ENCODE peak calls at places on chromosome 1, in four cellular contexts. B is GM06990; J is choroid plexus epithelial cell; W is CD8-positive, alpha-beta T cell. H is an unnamed sample.

GRCh38 chr1:246020231-246020954 is 486.7 kb downstream of the SMYD3 start:
- DNase-seq in B (peak), J (peak), W (no peak), H (no peak)

GRCh38 chr1:151511636-151512215 is 539 bp downstream of the CGN start:
- DNase-seq in B (peak), J (no peak), W (peak), H (no peak)

GRCh38 chr1:10941891-10942541 is 70.4 kb upstream of the TARDBP start:
- DNase-seq in B (peak), J (peak), W (peak), H (no peak)

GRCh38 chr1:204402391-204402790 is 9.2 kb downstream of the PPP1R15B start:
- DNase-seq in B (no peak), J (no peak), W (no peak), H (no peak)

GRCh38 chr1:44154665-44155064 is 13.2 kb upstream of the KLF18 start:
- DNase-seq in B (no peak), J (peak), W (no peak), H (no peak)

GRCh38 chr1:221439734-221440436 is 302.0 kb downstream of the DUSP10 start:
- DNase-seq in B (peak), J (peak), W (no peak), H (no peak)

GRCh38 chr1:25033828-25034451 is 103.9 kb upstream of the RUNX3 start:
- DNase-seq in B (peak), J (no peak), W (no peak), H (no peak)

GRCh38 chr1:84122780-84123382 is 21.2 kb upstream of the PRKACB start:
- DNase-seq in B (no peak), J (peak), W (peak), H (no peak)

GRCh38 chr1:108505766-108506075 is 54.2 kb upstream of the EEIG2 start:
- DNase-seq in B (no peak), J (no peak), W (no peak), H (no peak)

GRCh38 chr1:63892632-63893395 is 119.0 kb downstream of the ROR1 start:
- DNase-seq in B (peak), J (peak), W (no peak), H (peak)

GRCh38 chr1:203175237-203176181 is at the start of gene MYBPH:
- DNase-seq in B (no peak), J (no peak), W (no peak), H (no peak)

GRCh38 chr1:14504517-14504916 is 94.0 kb upstream of the KAZN start:
- DNase-seq in B (no peak), J (no peak), W (no peak), H (no peak)

GRCh38 chr1:234998174-234998741 is 130.4 kb downstream of the TOMM20 start:
- DNase-seq in B (no peak), J (no peak), W (no peak), H (no peak)

GRCh38 chr1:25170439-25170838 is 61.9 kb downstream of the SYF2 start:
- DNase-seq in B (no peak), J (no peak), W (no peak), H (no peak)

GRCh38 chr1:59498640-59499039 is 201.7 kb downstream of the FGGY start:
- DNase-seq in B (no peak), J (peak), W (no peak), H (no peak)

GRCh38 chr1:203043830-203044545 is 17.7 kb downstream of the PPFIA4 start:
- DNase-seq in B (no peak), J (no peak), W (no peak), H (no peak)

GRCh38 chr1:230884646-230885045 is 16.3 kb upstream of the C1orf198 start:
- DNase-seq in B (no peak), J (no peak), W (no peak), H (no peak)

GRCh38 chr1:17419626-17420328 is 19.7 kb downstream of the RCC2 start:
- DNase-seq in B (peak), J (peak), W (peak), H (no peak)

GRCh38 chr1:221085712-221086111 is 206.5 kb downstream of the HLX start:
- DNase-seq in B (no peak), J (no peak), W (no peak), H (no peak)

GRCh38 chr1:153963850-153964331 is 554 bp upstream of the SLC39A1 start:
- DNase-seq in B (no peak), J (no peak), W (no peak), H (no peak)

GRCh38 chr1:32828341-32828740 is 10.9 kb downstream of the S100PBP start:
- DNase-seq in B (no peak), J (peak), W (no peak), H (no peak)
- TF ChIP-seq CTCF in B (no peak), J (peak), W (no peak), H (no peak)

GRCh38 chr1:109845658-109846057 is 65.0 kb upstream of the CSF1 start:
- DNase-seq in B (no peak), J (no peak), W (no peak), H (no peak)

GRCh38 chr1:109849670-109850069 is 61.0 kb upstream of the CSF1 start:
- DNase-seq in B (no peak), J (no peak), W (no peak), H (no peak)

GRCh38 chr1:109846846-109847245 is 63.8 kb upstream of the CSF1 start:
- DNase-seq in B (no peak), J (no peak), W (no peak), H (no peak)

GRCh38 chr1:109846148-109846547 is 64.5 kb upstream of the CSF1 start:
- DNase-seq in B (no peak), J (no peak), W (no peak), H (no peak)

GRCh38 chr1:109847251-109847650 is 63.4 kb upstream of the CSF1 start:
- DNase-seq in B (no peak), J (no peak), W (no peak), H (no peak)
- H3K4me3 ChIP-seq in B (no peak), J (no peak), W (no peak), H (no peak)

DNA sequence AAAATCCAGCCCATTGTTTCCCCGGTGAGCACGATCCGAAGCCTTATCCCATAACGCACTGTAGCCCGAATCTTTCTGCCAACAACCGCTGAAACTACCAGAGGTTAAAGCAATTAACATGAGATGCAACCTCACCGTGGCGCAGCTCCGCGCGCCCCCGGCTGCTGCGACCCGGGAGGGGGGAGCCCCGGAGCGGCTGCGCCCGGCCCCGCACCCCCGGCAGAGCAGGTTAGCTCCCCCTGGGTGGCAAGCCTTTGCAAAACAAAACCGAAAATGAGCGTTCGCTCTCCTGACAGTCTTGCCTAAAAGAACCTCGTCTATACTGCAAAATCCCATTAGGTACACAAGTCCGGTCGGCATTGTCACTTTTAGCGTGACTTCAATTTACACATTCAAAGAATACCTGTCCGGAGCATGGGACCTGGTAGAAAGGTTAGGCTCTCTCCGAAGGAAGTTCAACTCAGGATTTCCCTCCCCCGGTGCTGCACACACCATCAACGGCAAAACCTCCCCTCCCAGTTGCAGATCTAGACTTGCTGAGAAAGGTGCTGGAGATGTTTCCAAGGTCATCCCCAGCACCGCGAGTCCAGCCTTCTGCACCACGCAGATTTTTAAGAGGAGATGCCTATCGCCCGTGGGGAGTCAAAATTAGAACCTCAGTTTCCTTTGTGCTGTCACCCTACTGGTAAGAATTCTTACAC is 107.5 kb downstream of the ZNF281 start:
- DNase-seq in B (peak), J (peak), W (peak), H (no peak)
- TF ChIP-seq CTCF in B (peak), J (peak), W (no peak), H (no peak)

GRCh38 chr1:21510885-21511578 is 1.8 kb downstream of the ALPL start:
- DNase-seq in B (no peak), J (no peak), W (no peak), H (no peak)
- H3K4me3 ChIP-seq in B (no peak), J (no peak), W (no peak), H (no peak)

GRCh38 chr1:214816603-214817002 is 213.6 kb downstream of the CENPF start:
- DNase-seq in B (no peak), J (peak), W (no peak), H (no peak)
- TF ChIP-seq CTCF in B (no peak), J (peak), W (no peak), H (no peak)

DNA sequence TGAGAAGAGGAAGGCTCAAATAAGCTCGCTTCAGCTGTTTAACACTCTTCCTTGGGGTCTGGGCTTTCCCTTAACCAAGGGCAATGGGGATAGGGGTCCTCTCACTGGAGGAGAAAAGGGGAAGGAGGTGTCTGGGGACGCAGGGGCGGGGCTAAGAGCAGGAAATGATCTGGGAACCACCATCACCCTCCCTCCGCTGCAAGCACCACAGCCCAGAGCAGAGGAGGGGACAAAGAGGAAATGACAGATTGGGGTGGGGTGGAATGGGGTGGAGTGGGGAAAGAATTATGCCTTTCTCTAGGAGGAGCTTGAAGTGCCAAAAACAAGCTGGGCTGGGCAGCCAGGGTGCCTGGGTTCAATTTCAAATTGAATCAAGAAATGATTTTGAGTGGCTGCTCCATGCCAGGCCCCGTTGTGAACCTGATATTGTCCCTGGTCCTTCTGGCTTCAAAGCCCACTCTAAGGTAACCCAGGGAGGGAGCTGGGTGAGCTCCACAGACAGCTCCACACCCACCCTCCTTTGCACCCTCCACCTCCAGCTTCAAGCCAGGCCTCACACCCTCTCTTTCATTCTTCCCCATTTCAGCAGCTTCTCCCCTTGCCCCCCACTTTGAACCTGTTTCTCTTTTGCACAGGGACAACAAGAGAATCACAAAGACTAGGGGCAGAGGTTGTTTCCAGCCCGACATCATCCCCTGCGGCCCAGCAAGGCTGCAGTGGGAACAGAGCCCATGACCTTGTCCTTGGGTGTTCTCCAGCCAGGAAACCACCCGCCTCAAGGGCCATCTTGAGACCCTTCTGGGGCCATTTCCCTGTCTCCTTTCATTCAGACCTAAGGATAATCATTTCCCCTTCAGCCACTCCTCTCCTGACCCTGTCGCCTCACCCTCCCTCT is 1.1 kb downstream of the ARHGAP30 start:
- DNase-seq in B (peak), J (no peak), W (peak), H (peak)
- H3K4me3 ChIP-seq in B (peak), J (no peak), W (peak), H (peak)

H was measured in GM12864.